ENCODE peak calls at places on chromosomes 2 and 18, in nine cellular contexts. F, K, N, Y, W, P, D, B and V are unnamed samples. For H3K4me1, the result is how much of the 10 kb centered on the place peaks cover.

GRCh38 chr18:74082476-74083070 is 65.1 kb downstream of the FBXO15 start:
- DNase-seq in F (peak), K (peak), N (peak), Y (peak), W (peak), P (no peak), D (peak), B (peak), V (peak)

GRCh38 chr2:75256485-75256884 is 57.2 kb upstream of the TACR1 start:
- DNase-seq in F (no peak), K (no peak), N (no peak), Y (no peak), W (no peak), P (no peak), D (no peak), B (no peak), V (no peak)

GRCh38 chr2:172239944-172240590 is 137.4 kb upstream of the DLX2 start:
- DNase-seq in F (peak), K (no peak), N (no peak), Y (no peak), W (no peak), P (no peak), D (no peak), B (no peak), V (no peak)

GRCh38 chr18:13629841-13630747 is 96.3 kb downstream of the FAM210A start:
- DNase-seq in F (peak), K (peak), N (no peak), Y (peak), W (peak), P (no peak), D (no peak), B (peak), V (no peak)

GRCh38 chr2:217160978-217161973 is 301.4 kb upstream of the TNP1 start:
- DNase-seq in F (no peak), K (no peak), N (no peak), Y (no peak), W (no peak), P (no peak), D (no peak), B (no peak), V (no peak)

GRCh38 chr2:209473930-209474419 is 50.1 kb downstream of the MAP2 start:
- DNase-seq in F (peak), K (peak), N (no peak), Y (peak), W (no peak), P (no peak), D (no peak), B (peak), V (peak)

GRCh38 chr2:235001237-235002133 is 49.7 kb downstream of the SH3BP4 start:
- DNase-seq in F (no peak), K (no peak), N (no peak), Y (no peak), W (no peak), P (no peak), D (no peak), B (no peak), V (no peak)

GRCh38 chr2:88638743-88639142 is 11.5 kb upstream of the EIF2AK3 start:
- DNase-seq in F (no peak), K (no peak), N (no peak), Y (no peak), W (no peak), P (no peak), D (no peak), B (no peak), V (no peak)

GRCh38 chr2:230908094-230908594 is 16.9 kb downstream of the GPR55 start:
- DNase-seq in F (peak), K (no peak), N (peak), Y (no peak), W (no peak), P (no peak), D (no peak), B (no peak), V (peak)

GRCh38 chr2:95670167-95670566 is 78.4 kb downstream of the TRIM43 start:
- DNase-seq in F (peak), K (no peak), N (no peak), Y (no peak), W (no peak), P (no peak), D (no peak), B (no peak), V (no peak)

DNA sequence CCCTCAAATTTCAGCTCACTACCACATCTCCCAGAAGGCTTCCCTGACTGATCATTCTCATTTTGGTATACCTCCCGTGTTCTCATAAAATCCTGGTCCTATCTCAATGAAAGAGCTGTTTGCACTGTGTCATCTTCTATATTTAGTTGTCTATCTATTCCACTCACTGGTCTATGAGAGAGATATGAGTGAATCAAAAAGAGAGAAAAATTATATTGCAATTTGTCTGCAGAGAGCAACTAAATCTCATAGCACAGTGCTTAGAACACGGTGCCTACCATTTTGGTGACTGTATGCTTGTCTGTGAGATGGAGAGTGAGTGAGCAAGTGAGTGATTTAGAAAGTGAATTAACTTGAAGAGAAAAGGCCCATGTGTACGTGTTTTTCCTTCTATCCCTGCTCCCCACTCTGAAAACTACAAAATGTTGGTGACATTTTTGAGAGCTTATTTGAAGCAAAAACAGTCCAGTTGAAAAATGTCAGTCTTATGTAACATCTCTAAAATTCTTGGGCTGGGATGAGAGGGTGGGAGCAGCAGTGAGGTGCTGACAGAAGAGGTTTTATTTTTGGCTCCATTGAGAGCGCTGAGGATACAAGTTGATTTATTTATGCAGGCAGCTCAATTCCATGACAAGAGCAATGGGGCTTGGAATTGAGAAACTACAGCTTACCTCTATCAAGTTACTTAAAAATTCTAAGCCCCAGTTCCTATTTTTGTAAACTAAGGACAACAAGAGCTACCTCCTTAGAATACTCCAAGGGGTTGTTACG is 373.5 kb upstream of the CHST9 start:
- DNase-seq in F (no peak), K (no peak), N (no peak), Y (no peak), W (no peak), P (no peak), D (no peak), B (no peak), V (no peak)
- H3K4me1 ChIP-seq in F (under half), K (under half), N (under half), Y (under half), W (under half), P (under half), D (under half), B (under half), V (under half)

GRCh38 chr2:197270601-197271000 is 40.0 kb downstream of the ANKRD44 start:
- DNase-seq in F (no peak), K (no peak), N (no peak), Y (no peak), W (no peak), P (no peak), D (no peak), B (no peak), V (no peak)

GRCh38 chr2:197269815-197270214 is 40.8 kb downstream of the ANKRD44 start:
- DNase-seq in F (no peak), K (no peak), N (no peak), Y (no peak), W (no peak), P (no peak), D (no peak), B (no peak), V (no peak)

GRCh38 chr2:197266477-197266876 is 44.1 kb downstream of the ANKRD44 start:
- DNase-seq in F (no peak), K (no peak), N (no peak), Y (no peak), W (no peak), P (no peak), D (no peak), B (no peak), V (no peak)

GRCh38 chr2:197265931-197266330 is 44.6 kb downstream of the ANKRD44 start:
- DNase-seq in F (no peak), K (no peak), N (no peak), Y (no peak), W (no peak), P (no peak), D (no peak), B (no peak), V (no peak)

GRCh38 chr2:197269173-197269572 is 41.4 kb downstream of the ANKRD44 start:
- DNase-seq in F (peak), K (no peak), N (no peak), Y (no peak), W (no peak), P (no peak), D (no peak), B (no peak), V (no peak)
- H3K4me1 ChIP-seq in F (under half), K (under half), N (under half), Y (under half), W (under half), P (under half), D (half or more), B (under half), V (under half)

GRCh38 chr2:69221960-69222751 is 164.9 kb downstream of the GFPT1 start:
- DNase-seq in F (peak), K (no peak), N (no peak), Y (no peak), W (no peak), P (no peak), D (no peak), B (no peak), V (no peak)

GRCh38 chr2:69225933-69226332 is 161.1 kb downstream of the GFPT1 start:
- DNase-seq in F (peak), K (no peak), N (no peak), Y (no peak), W (no peak), P (no peak), D (no peak), B (no peak), V (no peak)

GRCh38 chr2:69222984-69223658 is 163.9 kb downstream of the GFPT1 start:
- DNase-seq in F (peak), K (no peak), N (no peak), Y (no peak), W (peak), P (peak), D (no peak), B (no peak), V (no peak)

GRCh38 chr2:69224495-69224803 is 162.6 kb downstream of the GFPT1 start:
- DNase-seq in F (no peak), K (no peak), N (no peak), Y (no peak), W (no peak), P (no peak), D (no peak), B (no peak), V (no peak)

GRCh38 chr2:69223759-69224494 is 163.1 kb downstream of the GFPT1 start:
- DNase-seq in F (no peak), K (no peak), N (no peak), Y (no peak), W (no peak), P (no peak), D (no peak), B (peak), V (no peak)
- H3K4me1 ChIP-seq in F (under half), K (under half), N (under half), Y (under half), W (under half), P (under half), D (under half), B (under half), V (under half)

DNA sequence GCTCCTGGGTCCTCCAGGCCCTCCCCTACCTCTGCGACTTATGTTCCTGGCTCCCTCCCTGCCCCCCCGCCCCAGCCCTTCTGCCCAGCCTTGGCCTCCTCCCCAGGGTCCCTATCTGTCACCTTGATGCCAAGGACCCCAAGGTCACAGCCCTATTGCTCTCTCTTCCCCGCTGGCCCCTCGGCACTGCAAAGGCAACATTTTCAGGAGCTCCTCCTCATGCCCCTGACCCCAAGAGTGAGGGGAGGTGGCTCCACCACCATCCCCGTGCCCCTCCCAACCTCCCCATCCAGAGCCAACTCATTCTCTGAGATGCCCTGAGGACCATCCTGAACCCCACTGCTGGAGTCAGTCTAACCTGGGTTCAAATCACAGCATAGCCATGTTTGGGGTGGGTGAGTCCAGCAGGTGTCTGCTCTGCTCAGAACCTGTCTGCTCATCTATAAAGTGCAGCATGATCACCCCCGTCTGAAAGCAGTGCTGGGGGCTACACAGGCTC is 11.7 kb downstream of the LIMS2 start:
- DNase-seq in F (no peak), K (no peak), N (peak), Y (no peak), W (no peak), P (peak), D (no peak), B (no peak), V (no peak)
- H3K4me1 ChIP-seq in F (under half), K (under half), N (under half), Y (under half), W (under half), P (half or more), D (under half), B (under half), V (under half)

GRCh38 chr2:180980943-180981898 is 816 bp downstream of the UBE2E3 start:
- DNase-seq in F (peak), K (peak), N (peak), Y (peak), W (peak), P (no peak), D (no peak), B (no peak), V (peak)
- H3K4me1 ChIP-seq in F (under half), K (under half), N (under half), Y (under half), W (under half), P (under half), D (under half), B (half or more), V (under half)

GRCh38 chr18:12608292-12608691 is 49.6 kb downstream of the SPIRE1 start:
- DNase-seq in F (peak), K (no peak), N (no peak), Y (no peak), W (no peak), P (no peak), D (no peak), B (peak), V (no peak)
- H3K4me1 ChIP-seq in F (under half), K (under half), N (under half), Y (under half), W (under half), P (under half), D (under half), B (half or more), V (under half)

GRCh38 chr2:37585982-37586621 is 85.3 kb downstream of the CDC42EP3 start:
- DNase-seq in F (peak), K (peak), N (no peak), Y (peak), W (peak), P (peak), D (peak), B (no peak), V (peak)

GRCh38 chr2:37587817-37588216 is 83.6 kb downstream of the CDC42EP3 start:
- DNase-seq in F (no peak), K (no peak), N (no peak), Y (no peak), W (no peak), P (no peak), D (no peak), B (no peak), V (no peak)

GRCh38 chr2:37585295-37585908 is 86.0 kb downstream of the CDC42EP3 start:
- DNase-seq in F (peak), K (peak), N (peak), Y (peak), W (no peak), P (no peak), D (no peak), B (no peak), V (no peak)

GRCh38 chr2:37588316-37588777 is 83.1 kb downstream of the CDC42EP3 start:
- DNase-seq in F (peak), K (peak), N (no peak), Y (no peak), W (no peak), P (no peak), D (no peak), B (no peak), V (no peak)

GRCh38 chr2:37586663-37587409 is 84.6 kb downstream of the CDC42EP3 start:
- DNase-seq in F (no peak), K (no peak), N (no peak), Y (peak), W (no peak), P (no peak), D (no peak), B (no peak), V (no peak)
- H3K4me1 ChIP-seq in F (under half), K (half or more), N (half or more), Y (half or more), W (under half), P (under half), D (half or more), B (under half), V (half or more)